ENCODE peak calls at places on chromosomes 13 and 19, in ten cellular contexts. One of them, this sample, is unnamed.

GRCh38 chr13:74115138-74115537 is 19.1 kb downstream of the KLF12 start:
- DNase-seq in prostate gland: no peak
- DNase-seq in activated effector memory CD4-positive, alpha-beta T cell treated with anti-CD3 and anti-CD28 coated beads, Interleukin-2, amount 50 U/mL, for 16 hours: no peak
- DNase-seq in psoas muscle: no peak
- DNase-seq in stimulated activated CD8-positive, alpha-beta memory T cell treated with anti-CD3 and anti-CD28 coated beads, Interleukin-15, amount 100 ng/mL, for 24 hours: no peak
- DNase-seq in heart left ventricle: no peak
- DNase-seq in Kasumi-1: no peak
- DNase-seq in tibial nerve: no peak
- DNase-seq in activated naive CD4-positive, alpha-beta T cell treated with anti-CD3 and anti-CD28 coated beads, Interleukin-2, amount 50 U/mL, for 16 hours: no peak
- DNase-seq in activated CD8-positive, alpha-beta memory T cell treated with anti-CD3 and anti-CD28 coated beads for 4 hours: no peak
- DNase-seq in this sample: no peak

GRCh38 chr19:5445667-5446066 is 9.6 kb upstream of the ZNRF4 start:
- DNase-seq in prostate gland: no peak
- DNase-seq in tibial nerve: no peak
- DNase-seq in psoas muscle: no peak
- DNase-seq in activated naive CD4-positive, alpha-beta T cell treated with anti-CD3 and anti-CD28 coated beads, Interleukin-2, amount 50 U/mL, for 16 hours: no peak
- DNase-seq in activated effector memory CD4-positive, alpha-beta T cell treated with anti-CD3 and anti-CD28 coated beads, Interleukin-2, amount 50 U/mL, for 16 hours: no peak
- DNase-seq in heart left ventricle: no peak
- DNase-seq in stimulated activated CD8-positive, alpha-beta memory T cell treated with anti-CD3 and anti-CD28 coated beads, Interleukin-15, amount 100 ng/mL, for 24 hours: no peak
- DNase-seq in activated CD8-positive, alpha-beta memory T cell treated with anti-CD3 and anti-CD28 coated beads for 4 hours: no peak
- DNase-seq in Kasumi-1: no peak
- DNase-seq in this sample: no peak

GRCh38 chr19:51702754-51703654 is 9.9 kb downstream of the SPACA6 start:
- DNase-seq in activated effector memory CD4-positive, alpha-beta T cell treated with anti-CD3 and anti-CD28 coated beads, Interleukin-2, amount 50 U/mL, for 16 hours: no peak
- DNase-seq in tibial nerve: peak; percentile 32
- DNase-seq in psoas muscle: peak; percentile 35
- DNase-seq in heart left ventricle: peak; percentile 45
- DNase-seq in activated CD8-positive, alpha-beta memory T cell treated with anti-CD3 and anti-CD28 coated beads for 4 hours: no peak
- DNase-seq in activated naive CD4-positive, alpha-beta T cell treated with anti-CD3 and anti-CD28 coated beads, Interleukin-2, amount 50 U/mL, for 16 hours: no peak
- DNase-seq in Kasumi-1: no peak
- DNase-seq in prostate gland: peak; percentile 73
- DNase-seq in stimulated activated CD8-positive, alpha-beta memory T cell treated with anti-CD3 and anti-CD28 coated beads, Interleukin-15, amount 100 ng/mL, for 24 hours: no peak
- DNase-seq in this sample: peak; percentile 72

GRCh38 chr19:14786421-14786851 is 8.1 kb upstream of the ADGRE2 start:
- DNase-seq in prostate gland: peak; percentile 14
- DNase-seq in Kasumi-1: no peak
- DNase-seq in heart left ventricle: peak; percentile 32
- DNase-seq in tibial nerve: no peak
- DNase-seq in activated naive CD4-positive, alpha-beta T cell treated with anti-CD3 and anti-CD28 coated beads, Interleukin-2, amount 50 U/mL, for 16 hours: peak; percentile 21
- DNase-seq in stimulated activated CD8-positive, alpha-beta memory T cell treated with anti-CD3 and anti-CD28 coated beads, Interleukin-15, amount 100 ng/mL, for 24 hours: peak; percentile 10
- DNase-seq in activated effector memory CD4-positive, alpha-beta T cell treated with anti-CD3 and anti-CD28 coated beads, Interleukin-2, amount 50 U/mL, for 16 hours: no peak
- DNase-seq in activated CD8-positive, alpha-beta memory T cell treated with anti-CD3 and anti-CD28 coated beads for 4 hours: no peak
- DNase-seq in psoas muscle: no peak
- DNase-seq in this sample: no peak

GRCh38 chr19:33905473-33905936 is 108.8 kb downstream of the KCTD15 start:
- DNase-seq in stimulated activated CD8-positive, alpha-beta memory T cell treated with anti-CD3 and anti-CD28 coated beads, Interleukin-15, amount 100 ng/mL, for 24 hours: no peak
- DNase-seq in tibial nerve: no peak
- DNase-seq in prostate gland: peak; percentile 16
- DNase-seq in heart left ventricle: peak; percentile 53
- DNase-seq in activated naive CD4-positive, alpha-beta T cell treated with anti-CD3 and anti-CD28 coated beads, Interleukin-2, amount 50 U/mL, for 16 hours: no peak
- DNase-seq in activated effector memory CD4-positive, alpha-beta T cell treated with anti-CD3 and anti-CD28 coated beads, Interleukin-2, amount 50 U/mL, for 16 hours: no peak
- DNase-seq in Kasumi-1: no peak
- DNase-seq in psoas muscle: peak; percentile 27
- DNase-seq in activated CD8-positive, alpha-beta memory T cell treated with anti-CD3 and anti-CD28 coated beads for 4 hours: no peak
- DNase-seq in this sample: no peak

GRCh38 chr13:21730186-21730880 is 59.5 kb downstream of the FGF9 start:
- DNase-seq in stimulated activated CD8-positive, alpha-beta memory T cell treated with anti-CD3 and anti-CD28 coated beads, Interleukin-15, amount 100 ng/mL, for 24 hours: no peak
- DNase-seq in heart left ventricle: no peak
- DNase-seq in prostate gland: no peak
- DNase-seq in psoas muscle: no peak
- DNase-seq in activated naive CD4-positive, alpha-beta T cell treated with anti-CD3 and anti-CD28 coated beads, Interleukin-2, amount 50 U/mL, for 16 hours: no peak
- DNase-seq in activated CD8-positive, alpha-beta memory T cell treated with anti-CD3 and anti-CD28 coated beads for 4 hours: no peak
- DNase-seq in Kasumi-1: peak; percentile 25
- DNase-seq in tibial nerve: no peak
- DNase-seq in activated effector memory CD4-positive, alpha-beta T cell treated with anti-CD3 and anti-CD28 coated beads, Interleukin-2, amount 50 U/mL, for 16 hours: no peak
- DNase-seq in this sample: no peak

GRCh38 chr13:110206170-110206569 is 100.8 kb downstream of the COL4A1 start:
- DNase-seq in heart left ventricle: no peak
- DNase-seq in psoas muscle: no peak
- DNase-seq in activated naive CD4-positive, alpha-beta T cell treated with anti-CD3 and anti-CD28 coated beads, Interleukin-2, amount 50 U/mL, for 16 hours: no peak
- DNase-seq in activated effector memory CD4-positive, alpha-beta T cell treated with anti-CD3 and anti-CD28 coated beads, Interleukin-2, amount 50 U/mL, for 16 hours: no peak
- DNase-seq in Kasumi-1: no peak
- DNase-seq in prostate gland: no peak
- DNase-seq in activated CD8-positive, alpha-beta memory T cell treated with anti-CD3 and anti-CD28 coated beads for 4 hours: no peak
- DNase-seq in stimulated activated CD8-positive, alpha-beta memory T cell treated with anti-CD3 and anti-CD28 coated beads, Interleukin-15, amount 100 ng/mL, for 24 hours: no peak
- DNase-seq in tibial nerve: no peak
- DNase-seq in this sample: no peak

GRCh38 chr13:28415994-28416411 is 78.9 kb downstream of the FLT1 start:
- DNase-seq in activated CD8-positive, alpha-beta memory T cell treated with anti-CD3 and anti-CD28 coated beads for 4 hours: no peak
- DNase-seq in tibial nerve: no peak
- DNase-seq in psoas muscle: no peak
- DNase-seq in prostate gland: no peak
- DNase-seq in activated naive CD4-positive, alpha-beta T cell treated with anti-CD3 and anti-CD28 coated beads, Interleukin-2, amount 50 U/mL, for 16 hours: no peak
- DNase-seq in Kasumi-1: no peak
- DNase-seq in stimulated activated CD8-positive, alpha-beta memory T cell treated with anti-CD3 and anti-CD28 coated beads, Interleukin-15, amount 100 ng/mL, for 24 hours: no peak
- DNase-seq in heart left ventricle: no peak
- DNase-seq in activated effector memory CD4-positive, alpha-beta T cell treated with anti-CD3 and anti-CD28 coated beads, Interleukin-2, amount 50 U/mL, for 16 hours: no peak
- DNase-seq in this sample: no peak

GRCh38 chr13:24286624-24287023 is 22.8 kb upstream of the C1QTNF9 start:
- DNase-seq in heart left ventricle: no peak
- DNase-seq in prostate gland: no peak
- DNase-seq in activated effector memory CD4-positive, alpha-beta T cell treated with anti-CD3 and anti-CD28 coated beads, Interleukin-2, amount 50 U/mL, for 16 hours: no peak
- DNase-seq in activated CD8-positive, alpha-beta memory T cell treated with anti-CD3 and anti-CD28 coated beads for 4 hours: no peak
- DNase-seq in Kasumi-1: no peak
- DNase-seq in tibial nerve: no peak
- DNase-seq in activated naive CD4-positive, alpha-beta T cell treated with anti-CD3 and anti-CD28 coated beads, Interleukin-2, amount 50 U/mL, for 16 hours: no peak
- DNase-seq in stimulated activated CD8-positive, alpha-beta memory T cell treated with anti-CD3 and anti-CD28 coated beads, Interleukin-15, amount 100 ng/mL, for 24 hours: no peak
- DNase-seq in psoas muscle: no peak
- DNase-seq in this sample: no peak

GRCh38 chr19:29781582-29782580 is 29.9 kb upstream of the CCNE1 start:
- DNase-seq in activated CD8-positive, alpha-beta memory T cell treated with anti-CD3 and anti-CD28 coated beads for 4 hours: no peak
- DNase-seq in heart left ventricle: no peak
- DNase-seq in activated effector memory CD4-positive, alpha-beta T cell treated with anti-CD3 and anti-CD28 coated beads, Interleukin-2, amount 50 U/mL, for 16 hours: no peak
- DNase-seq in prostate gland: no peak
- DNase-seq in tibial nerve: no peak
- DNase-seq in activated naive CD4-positive, alpha-beta T cell treated with anti-CD3 and anti-CD28 coated beads, Interleukin-2, amount 50 U/mL, for 16 hours: no peak
- DNase-seq in Kasumi-1: no peak
- DNase-seq in stimulated activated CD8-positive, alpha-beta memory T cell treated with anti-CD3 and anti-CD28 coated beads, Interleukin-15, amount 100 ng/mL, for 24 hours: no peak
- DNase-seq in psoas muscle: no peak
- DNase-seq in this sample: no peak

GRCh38 chr19:35389192-35389861 is 18.5 kb downstream of the GPR42 start:
- DNase-seq in tibial nerve: no peak
- DNase-seq in Kasumi-1: no peak
- DNase-seq in heart left ventricle: no peak
- DNase-seq in activated CD8-positive, alpha-beta memory T cell treated with anti-CD3 and anti-CD28 coated beads for 4 hours: no peak
- DNase-seq in activated naive CD4-positive, alpha-beta T cell treated with anti-CD3 and anti-CD28 coated beads, Interleukin-2, amount 50 U/mL, for 16 hours: no peak
- DNase-seq in psoas muscle: no peak
- DNase-seq in prostate gland: no peak
- DNase-seq in stimulated activated CD8-positive, alpha-beta memory T cell treated with anti-CD3 and anti-CD28 coated beads, Interleukin-15, amount 100 ng/mL, for 24 hours: no peak
- DNase-seq in activated effector memory CD4-positive, alpha-beta T cell treated with anti-CD3 and anti-CD28 coated beads, Interleukin-2, amount 50 U/mL, for 16 hours: no peak
- DNase-seq in this sample: no peak